ENCODE peak calls at places on chromosomes 12 and 14, in four cellular contexts. One of them, this sample, is unnamed.
A peak's percentile ranks its signal among the peaks of the same experiment; 100 is the strongest.

GRCh38 chr14:49424436-49425331 is 161.5 kb downstream of the RPS29 start:
- DNase-seq in fibroblast of lung: peak; percentile 9
- DNase-seq in suprapubic skin: no peak
- DNase-seq in CD4-positive, alpha-beta T cell: no peak
- DNase-seq in this sample: no peak

GRCh38 chr12:43723134-43723533 is 35.5 kb downstream of the PUS7L start:
- DNase-seq in fibroblast of lung: no peak
- DNase-seq in CD4-positive, alpha-beta T cell: no peak
- DNase-seq in suprapubic skin: no peak
- DNase-seq in this sample: no peak

GRCh38 chr14:61152851-61153364 is 128.2 kb downstream of the TMEM30B start:
- DNase-seq in CD4-positive, alpha-beta T cell: no peak
- DNase-seq in suprapubic skin: no peak
- DNase-seq in fibroblast of lung: peak; percentile 40
- DNase-seq in this sample: no peak

GRCh38 chr12:123614531-123614930 is 12.6 kb downstream of the DDX55 start:
- DNase-seq in suprapubic skin: peak; percentile 29
- DNase-seq in fibroblast of lung: peak; percentile 35
- DNase-seq in CD4-positive, alpha-beta T cell: no peak
- DNase-seq in this sample: no peak

GRCh38 chr12:64672925-64673409 is 62.7 kb downstream of the RASSF3 start:
- DNase-seq in CD4-positive, alpha-beta T cell: peak; percentile 43
- DNase-seq in fibroblast of lung: peak; percentile 54
- DNase-seq in suprapubic skin: no peak
- DNase-seq in this sample: peak; percentile 57

GRCh38 chr12:57342207-57342691 is 88.6 kb downstream of the R3HDM2 start:
- DNase-seq in fibroblast of lung: peak; percentile 70
- DNase-seq in suprapubic skin: no peak
- DNase-seq in CD4-positive, alpha-beta T cell: no peak
- DNase-seq in this sample: no peak

GRCh38 chr14:97248973-97249372 is 451.8 kb downstream of the VRK1 start:
- DNase-seq in suprapubic skin: no peak
- DNase-seq in CD4-positive, alpha-beta T cell: no peak
- DNase-seq in fibroblast of lung: no peak
- DNase-seq in this sample: no peak

GRCh38 chr14:56754966-56755365 is 55.3 kb downstream of the OTX2 start:
- DNase-seq in fibroblast of lung: no peak
- DNase-seq in CD4-positive, alpha-beta T cell: no peak
- DNase-seq in suprapubic skin: no peak
- DNase-seq in this sample: no peak

GRCh38 chr12:105946541-105946940 is 192.2 kb downstream of the NUAK1 start:
- DNase-seq in CD4-positive, alpha-beta T cell: no peak
- DNase-seq in fibroblast of lung: peak; percentile 19
- DNase-seq in suprapubic skin: no peak
- DNase-seq in this sample: no peak

GRCh38 chr12:10307630-10308029 is at the start of gene KLRD1:
- DNase-seq in fibroblast of lung: no peak
- DNase-seq in suprapubic skin: no peak
- DNase-seq in CD4-positive, alpha-beta T cell: no peak
- DNase-seq in this sample: no peak

GRCh38 chr12:53454710-53455109 is 2.8 kb downstream of the PCBP2 start:
- DNase-seq in suprapubic skin: no peak
- DNase-seq in CD4-positive, alpha-beta T cell: no peak
- DNase-seq in fibroblast of lung: no peak
- DNase-seq in this sample: no peak

GRCh38 chr12:53453953-53454640 is 2.2 kb downstream of the PCBP2 start:
- DNase-seq in fibroblast of lung: no peak
- DNase-seq in CD4-positive, alpha-beta T cell: no peak
- DNase-seq in suprapubic skin: no peak
- DNase-seq in this sample: no peak

GRCh38 chr12:53450936-53451335 is 966 bp upstream of the PCBP2 start:
- DNase-seq in fibroblast of lung: no peak
- DNase-seq in suprapubic skin: no peak
- DNase-seq in CD4-positive, alpha-beta T cell: no peak
- DNase-seq in this sample: no peak

GRCh38 chr12:53451661-53452158 is at the start of gene PCBP2:
- DNase-seq in suprapubic skin: peak; percentile 98
- DNase-seq in fibroblast of lung: peak; percentile 100
- DNase-seq in CD4-positive, alpha-beta T cell: peak; percentile 98
- DNase-seq in this sample: peak; percentile 99

GRCh38 chr12:53452159-53453077 is 516 bp downstream of the PCBP2 start:
- DNase-seq in fibroblast of lung: peak; percentile 91
- DNase-seq in suprapubic skin: peak; percentile 93
- DNase-seq in CD4-positive, alpha-beta T cell: peak; percentile 69
- DNase-seq in this sample: peak; percentile 85
- TF ChIP-seq CTCF in fibroblast of lung: peak; percentile 17
- TF ChIP-seq CTCF in suprapubic skin: peak; percentile 46
- TF ChIP-seq CTCF in CD4-positive, alpha-beta T cell: peak; percentile 51
- TF ChIP-seq CTCF in this sample: peak; percentile 53

DNA sequence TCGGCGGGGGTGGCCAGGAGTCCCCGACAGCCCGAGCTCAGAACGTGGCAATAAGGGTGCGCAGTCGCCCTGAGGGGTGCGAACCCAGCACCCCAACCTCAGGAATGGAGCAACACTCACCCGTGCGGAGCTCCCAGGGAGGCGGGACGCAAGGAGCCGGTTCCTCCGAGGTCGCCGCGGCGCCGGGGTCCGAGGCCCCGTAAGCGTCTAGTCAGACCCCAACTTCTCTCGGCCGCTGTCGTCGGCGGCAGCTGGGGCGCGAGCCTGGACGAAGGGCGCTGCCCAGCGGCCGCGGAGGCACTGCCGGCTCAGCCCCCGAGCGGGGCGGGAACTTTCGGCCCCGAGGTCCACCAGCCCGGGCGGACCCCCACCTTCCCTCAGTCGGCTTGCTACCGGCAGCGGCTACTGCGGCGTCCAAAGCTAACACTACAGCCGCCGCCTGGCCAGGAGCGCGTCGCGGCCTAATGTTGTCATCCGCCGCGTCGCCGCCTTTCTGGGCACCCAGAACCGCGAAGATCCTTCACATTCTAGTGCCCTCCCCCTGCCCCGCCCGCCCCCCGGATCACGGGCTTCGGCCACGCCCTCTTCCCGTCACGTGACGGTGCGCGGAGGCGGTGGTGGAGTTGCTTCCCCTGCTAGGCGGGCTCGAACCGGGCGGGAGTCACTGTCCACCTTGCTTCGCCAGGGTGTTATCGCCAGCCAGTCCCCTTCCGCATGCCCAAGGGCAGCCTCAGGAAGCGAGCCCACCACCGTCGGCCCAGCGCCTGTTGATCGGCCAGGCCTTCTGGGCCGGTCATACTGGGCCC is at the start of gene OSBPL8:
- DNase-seq in suprapubic skin: peak; percentile 98
- DNase-seq in fibroblast of lung: peak; percentile 90
- DNase-seq in CD4-positive, alpha-beta T cell: peak; percentile 92
- DNase-seq in this sample: peak; percentile 95
- TF ChIP-seq CTCF in suprapubic skin: no peak
- TF ChIP-seq CTCF in fibroblast of lung: peak; percentile 12
- TF ChIP-seq CTCF in CD4-positive, alpha-beta T cell: no peak
- TF ChIP-seq CTCF in this sample: peak; percentile 34

DNA sequence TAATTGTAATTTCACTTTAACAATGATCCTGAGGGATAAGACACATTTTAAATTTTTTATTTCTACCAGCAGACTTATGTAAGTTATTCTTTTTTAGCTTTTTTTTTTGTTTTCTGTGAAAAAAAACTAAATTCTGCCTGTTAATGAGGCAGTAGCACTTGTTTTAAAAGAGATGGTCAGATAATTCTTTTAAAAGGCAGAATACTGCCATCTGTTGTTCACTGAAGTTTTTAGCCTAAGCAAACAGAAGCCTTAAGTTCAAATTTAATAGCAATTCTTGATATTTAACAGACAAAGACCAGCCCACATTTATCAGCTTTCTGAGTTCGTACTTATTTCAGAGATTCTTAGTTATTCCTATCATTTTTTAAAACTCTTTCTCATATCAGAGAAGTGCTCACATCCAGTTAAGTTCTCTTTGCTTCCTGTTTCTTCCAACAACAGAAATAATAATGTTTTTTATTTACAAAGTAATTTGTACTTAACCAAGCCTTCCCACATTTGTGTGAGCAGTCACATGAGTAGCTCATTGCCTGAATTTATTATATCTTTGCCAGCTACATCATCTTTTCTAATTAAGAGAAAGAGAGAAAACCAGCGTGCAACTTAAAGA is 93.4 kb upstream of the SLCO1C1 start:
- DNase-seq in CD4-positive, alpha-beta T cell: no peak
- DNase-seq in suprapubic skin: no peak
- DNase-seq in fibroblast of lung: peak; percentile 80
- DNase-seq in this sample: no peak
- TF ChIP-seq CTCF in CD4-positive, alpha-beta T cell: no peak
- TF ChIP-seq CTCF in suprapubic skin: peak; percentile 23
- TF ChIP-seq CTCF in fibroblast of lung: no peak
- TF ChIP-seq CTCF in this sample: peak; percentile 44

GRCh38 chr14:103314496-103315277 is 19.4 kb upstream of the EIF5 start:
- DNase-seq in CD4-positive, alpha-beta T cell: no peak
- DNase-seq in suprapubic skin: peak; percentile 47
- DNase-seq in fibroblast of lung: no peak
- DNase-seq in this sample: no peak
- TF ChIP-seq CTCF in CD4-positive, alpha-beta T cell: no peak
- TF ChIP-seq CTCF in suprapubic skin: no peak
- TF ChIP-seq CTCF in fibroblast of lung: no peak
- TF ChIP-seq CTCF in this sample: no peak

GRCh38 chr12:113983777-113984448 is 17.8 kb upstream of the RBM19 start:
- DNase-seq in fibroblast of lung: no peak
- DNase-seq in suprapubic skin: no peak
- DNase-seq in CD4-positive, alpha-beta T cell: no peak
- DNase-seq in this sample: no peak
- TF ChIP-seq CTCF in fibroblast of lung: no peak
- TF ChIP-seq CTCF in suprapubic skin: no peak
- TF ChIP-seq CTCF in CD4-positive, alpha-beta T cell: no peak
- TF ChIP-seq CTCF in this sample: no peak

GRCh38 chr12:82430541-82431145 is 72.3 kb downstream of the METTL25 start:
- DNase-seq in CD4-positive, alpha-beta T cell: no peak
- DNase-seq in fibroblast of lung: peak; percentile 53
- DNase-seq in suprapubic skin: no peak
- DNase-seq in this sample: no peak

GRCh38 chr12:82426081-82426480 is 67.8 kb downstream of the METTL25 start:
- DNase-seq in CD4-positive, alpha-beta T cell: no peak
- DNase-seq in fibroblast of lung: no peak
- DNase-seq in suprapubic skin: no peak
- DNase-seq in this sample: no peak

GRCh38 chr12:82426586-82426985 is 68.3 kb downstream of the METTL25 start:
- DNase-seq in fibroblast of lung: no peak
- DNase-seq in suprapubic skin: no peak
- DNase-seq in CD4-positive, alpha-beta T cell: no peak
- DNase-seq in this sample: no peak

GRCh38 chr12:82425241-82425640 is 66.9 kb downstream of the METTL25 start:
- DNase-seq in CD4-positive, alpha-beta T cell: no peak
- DNase-seq in suprapubic skin: no peak
- DNase-seq in fibroblast of lung: peak; percentile 27
- DNase-seq in this sample: no peak
- TF ChIP-seq CTCF in CD4-positive, alpha-beta T cell: no peak
- TF ChIP-seq CTCF in suprapubic skin: no peak
- TF ChIP-seq CTCF in fibroblast of lung: no peak
- TF ChIP-seq CTCF in this sample: no peak

GRCh38 chr12:111270773-111271172 is 98.1 kb downstream of the PHETA1 start:
- DNase-seq in fibroblast of lung: no peak
- DNase-seq in CD4-positive, alpha-beta T cell: no peak
- DNase-seq in suprapubic skin: no peak
- DNase-seq in this sample: no peak

GRCh38 chr12:111269688-111270087 is 99.2 kb downstream of the PHETA1 start:
- DNase-seq in CD4-positive, alpha-beta T cell: no peak
- DNase-seq in fibroblast of lung: no peak
- DNase-seq in suprapubic skin: no peak
- DNase-seq in this sample: no peak

GRCh38 chr12:111270128-111270651 is 98.7 kb downstream of the PHETA1 start:
- DNase-seq in fibroblast of lung: no peak
- DNase-seq in CD4-positive, alpha-beta T cell: no peak
- DNase-seq in suprapubic skin: no peak
- DNase-seq in this sample: no peak

GRCh38 chr12:111267171-111267570 is 101.7 kb downstream of the PHETA1 start:
- DNase-seq in fibroblast of lung: no peak
- DNase-seq in CD4-positive, alpha-beta T cell: no peak
- DNase-seq in suprapubic skin: no peak
- DNase-seq in this sample: no peak

GRCh38 chr12:111268738-111269572 is 99.9 kb downstream of the PHETA1 start:
- DNase-seq in suprapubic skin: no peak
- DNase-seq in fibroblast of lung: no peak
- DNase-seq in CD4-positive, alpha-beta T cell: no peak
- DNase-seq in this sample: peak; percentile 29
- TF ChIP-seq CTCF in suprapubic skin: peak; percentile 34
- TF ChIP-seq CTCF in fibroblast of lung: peak; percentile 34
- TF ChIP-seq CTCF in CD4-positive, alpha-beta T cell: peak; percentile 54
- TF ChIP-seq CTCF in this sample: peak; percentile 75

This sample was measured in DND-41.